ENCODE peak calls at places on chromosomes 12 and 14, in eight cellular contexts. Z, I, V, B, K, P, G and T are unnamed samples.

GRCh38 chr12:97561321-97562230 is 99.0 kb downstream of the RMST start:
- DNase-seq in Z (no peak), I (no peak), V (no peak), B (no peak), K (no peak), P (no peak), G (no peak), T (no peak)

GRCh38 chr14:79496701-79497100 is 714.6 kb downstream of the DIO2 start:
- DNase-seq in Z (no peak), I (no peak), V (no peak), B (no peak), K (no peak), P (no peak), G (no peak), T (peak; percentile 10)

GRCh38 chr12:50185975-50186663 is 18.9 kb upstream of the CERS5 start:
- DNase-seq in Z (no peak), I (no peak), V (no peak), B (no peak), K (no peak), P (no peak), G (no peak), T (peak; percentile 43)

GRCh38 chr14:22386924-22387775 is 201.9 kb downstream of the DAD1 start:
- DNase-seq in Z (peak; percentile 72), I (peak; percentile 9), V (peak; percentile 72), B (peak; percentile 78), K (peak; percentile 77), P (peak; percentile 88), G (peak; percentile 73), T (peak; percentile 72)

GRCh38 chr12:98998697-98999299 is 353.7 kb downstream of the APAF1 start:
- DNase-seq in Z (peak; percentile 47), I (no peak), V (no peak), B (peak; percentile 39), K (no peak), P (peak; percentile 21), G (peak; percentile 55), T (peak; percentile 38)

GRCh38 chr12:122942609-122943008 is 23.7 kb downstream of the ABCB9 start:
- DNase-seq in Z (peak; percentile 46), I (no peak), V (no peak), B (no peak), K (no peak), P (peak; percentile 68), G (no peak), T (peak; percentile 31)

GRCh38 chr12:24133385-24133784 is 183.9 kb upstream of the SOX5 start:
- DNase-seq in Z (no peak), I (peak; percentile 63), V (peak; percentile 70), B (no peak), K (peak; percentile 40), P (peak; percentile 14), G (no peak), T (no peak)

GRCh38 chr12:130246560-130246959 is 84.3 kb downstream of the FZD10 start:
- DNase-seq in Z (no peak), I (no peak), V (no peak), B (no peak), K (no peak), P (no peak), G (no peak), T (no peak)

GRCh38 chr12:10031771-10032175 is 1.3 kb downstream of the CLEC9A start:
- DNase-seq in Z (peak; percentile 61), I (peak; percentile 25), V (no peak), B (no peak), K (no peak), P (no peak), G (no peak), T (peak; percentile 87)

GRCh38 chr12:118374909-118375308 is 1.4 kb upstream of the SUDS3 start:
- DNase-seq in Z (no peak), I (no peak), V (no peak), B (no peak), K (no peak), P (no peak), G (no peak), T (no peak)

GRCh38 chr14:100769035-100769939 is 42.6 kb downstream of the DLK1 start:
- DNase-seq in Z (no peak), I (no peak), V (no peak), B (no peak), K (no peak), P (no peak), G (no peak), T (no peak)

GRCh38 chr12:124605150-124605549 is 37.7 kb upstream of the NCOR2 start:
- DNase-seq in Z (no peak), I (no peak), V (no peak), B (peak; percentile 63), K (no peak), P (no peak), G (no peak), T (no peak)

GRCh38 chr12:67940780-67941243 is 48.4 kb upstream of the IFNG-AS1 start:
- DNase-seq in Z (peak; percentile 30), I (no peak), V (no peak), B (no peak), K (no peak), P (peak; percentile 9), G (no peak), T (peak; percentile 40)
- TF ChIP-seq USF2 in Z (no peak), I (no peak), V (no peak), B (no peak), K (no peak), P (no peak), G (no peak), T (no peak)

GRCh38 chr14:103121846-103122577 is 1.2 kb upstream of the TNFAIP2 start:
- DNase-seq in Z (peak; percentile 98), I (no peak), V (no peak), B (peak; percentile 90), K (no peak), P (peak; percentile 74), G (peak; percentile 86), T (peak; percentile 53)

GRCh38 chr14:103122578-103123127 is 608 bp upstream of the TNFAIP2 start:
- DNase-seq in Z (peak; percentile 73), I (no peak), V (no peak), B (no peak), K (no peak), P (no peak), G (peak; percentile 60), T (no peak)

GRCh38 chr14:103124501-103125001 is 1.3 kb downstream of the TNFAIP2 start:
- DNase-seq in Z (no peak), I (no peak), V (no peak), B (no peak), K (no peak), P (no peak), G (no peak), T (no peak)

GRCh38 chr14:103123634-103124500 is 606 bp downstream of the TNFAIP2 start:
- DNase-seq in Z (peak; percentile 70), I (no peak), V (peak; percentile 60), B (peak; percentile 59), K (no peak), P (no peak), G (no peak), T (no peak)

GRCh38 chr14:103123128-103123633 is at the start of gene TNFAIP2:
- DNase-seq in Z (peak; percentile 68), I (no peak), V (peak; percentile 67), B (peak; percentile 57), K (no peak), P (no peak), G (no peak), T (no peak)
- TF ChIP-seq USF2 in Z (no peak), I (no peak), V (no peak), B (no peak), K (no peak), P (no peak), G (no peak), T (no peak)

DNA sequence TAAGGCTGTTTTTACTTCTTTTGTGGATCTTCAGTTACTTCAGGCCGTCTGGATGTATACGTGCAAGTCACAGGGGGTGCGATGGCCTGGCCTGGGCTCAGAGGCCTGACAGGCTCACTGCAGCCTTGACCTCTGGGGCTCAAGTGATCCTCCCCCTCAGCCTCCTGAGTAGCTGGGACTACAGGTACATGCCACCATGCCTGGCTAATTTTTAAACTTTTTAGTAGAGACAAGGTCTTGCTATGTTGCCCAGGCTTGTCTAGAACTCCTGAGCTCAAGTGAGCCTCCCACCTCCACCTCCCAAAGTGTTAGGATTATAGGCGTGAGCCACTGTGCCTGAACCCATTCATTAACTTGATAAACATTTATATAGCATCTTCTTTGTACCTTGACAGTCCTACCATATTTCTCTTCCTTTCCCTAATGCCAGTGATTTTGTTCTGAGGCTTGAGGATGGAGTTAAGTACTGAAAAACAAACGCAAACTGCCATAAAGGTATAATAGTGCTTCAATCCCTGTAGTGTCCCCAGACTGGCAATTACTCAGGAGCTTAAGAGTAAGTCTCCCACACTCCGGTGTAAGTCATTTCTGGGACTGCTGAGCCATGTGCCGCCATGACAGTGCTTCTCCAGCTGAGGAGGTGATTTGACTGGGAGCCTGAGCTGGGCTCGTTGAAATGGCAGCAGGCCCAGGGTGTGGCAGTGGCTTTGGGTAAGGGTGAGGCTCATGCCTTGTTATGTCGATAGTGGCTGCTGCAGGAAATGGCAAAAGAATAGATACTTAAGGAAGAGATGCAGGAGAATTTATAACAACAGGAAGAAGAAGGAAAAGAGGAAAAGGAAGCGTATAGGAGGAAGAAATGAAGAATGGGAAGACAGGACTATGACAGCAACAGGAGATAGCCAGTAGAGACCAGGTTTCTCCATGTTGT is 43.7 kb upstream of the HECTD1 start:
- DNase-seq in Z (no peak), I (no peak), V (no peak), B (no peak), K (no peak), P (no peak), G (no peak), T (no peak)
- TF ChIP-seq USF2 in Z (no peak), I (no peak), V (no peak), B (no peak), K (no peak), P (no peak), G (no peak), T (no peak)

GRCh38 chr14:85527458-85527857 is 2.5 kb upstream of the FLRT2 start:
- DNase-seq in Z (no peak), I (no peak), V (no peak), B (no peak), K (no peak), P (no peak), G (no peak), T (no peak)
- TF ChIP-seq USF2 in Z (no peak), I (no peak), V (no peak), B (no peak), K (no peak), P (no peak), G (no peak), T (no peak)

GRCh38 chr12:54749191-54749818 is 101.1 kb upstream of the DCD start:
- DNase-seq in Z (peak; percentile 64), I (no peak), V (no peak), B (peak; percentile 61), K (peak; percentile 5), P (peak; percentile 26), G (peak; percentile 23), T (peak; percentile 47)
- TF ChIP-seq USF2 in Z (no peak), I (no peak), V (no peak), B (no peak), K (no peak), P (no peak), G (no peak), T (no peak)

DNA sequence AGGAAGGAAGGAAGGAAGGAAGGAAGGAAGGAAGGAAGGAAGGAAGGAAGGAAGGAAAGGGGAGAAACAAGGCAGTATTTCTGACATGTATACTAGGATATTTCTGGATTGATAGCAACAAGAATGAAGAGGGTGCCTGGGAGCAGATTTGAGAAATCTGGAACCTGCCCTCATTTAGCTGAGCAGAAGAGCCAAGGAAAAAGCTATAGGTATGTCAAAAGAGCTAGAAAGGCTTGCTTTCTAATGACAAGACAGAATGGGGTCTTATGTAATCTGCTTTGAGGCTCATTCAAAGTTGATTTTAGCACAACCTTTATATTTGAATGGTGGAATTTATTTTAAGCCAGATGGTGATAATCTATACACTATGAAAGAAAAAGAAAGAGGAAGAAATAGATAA is 76.5 kb upstream of the FLRT2 start:
- DNase-seq in Z (no peak), I (no peak), V (no peak), B (no peak), K (no peak), P (no peak), G (no peak), T (no peak)
- TF ChIP-seq USF2 in Z (no peak), I (no peak), V (no peak), B (no peak), K (no peak), P (no peak), G (no peak), T (no peak)